ENCODE peak calls at places on chromosomes 6 and 20, in nine cellular contexts. C is adrenal gland, A is transverse colon, P is psoas muscle, W is fibroblast of lung, X is left lung, Z is cardiac muscle cell, T is lower lobe of right lung, R is PC-3. I is an unnamed sample. For H3K27me3, the result is how much of the 10 kb centered on the place peaks cover.

GRCh38 chr6:36374956-36375355 is 12.5 kb downstream of the ETV7 start:
- DNase-seq in C (no peak), A (no peak), P (no peak), W (no peak), X (no peak), Z (no peak), T (no peak), R (no peak), I (no peak)

GRCh38 chr6:139533166-139533565 is 158.7 kb upstream of the CITED2 start:
- DNase-seq in C (no peak), A (no peak), P (no peak), W (no peak), X (no peak), Z (no peak), T (no peak), R (no peak), I (no peak)

GRCh38 chr6:89667872-89668556 is 29.5 kb upstream of the LYRM2 start:
- DNase-seq in C (no peak), A (no peak), P (no peak), W (peak), X (no peak), Z (no peak), T (no peak), R (no peak), I (peak)

GRCh38 chr20:63553933-63554290 is at the start of gene FNDC11:
- DNase-seq in C (no peak), A (peak), P (peak), W (no peak), X (no peak), Z (peak), T (peak), R (peak), I (no peak)

GRCh38 chr20:43963233-43963632 is 48.6 kb downstream of the TOX2 start:
- DNase-seq in C (no peak), A (no peak), P (no peak), W (no peak), X (no peak), Z (no peak), T (no peak), R (no peak), I (no peak)

GRCh38 chr6:56172144-56172543 is 75.2 kb downstream of the COL21A1 start:
- DNase-seq in C (no peak), A (no peak), P (no peak), W (no peak), X (no peak), Z (no peak), T (no peak), R (no peak), I (no peak)

GRCh38 chr6:21915707-21916399 is 322.3 kb downstream of the SOX4 start:
- DNase-seq in C (no peak), A (no peak), P (no peak), W (peak), X (no peak), Z (no peak), T (no peak), R (peak), I (peak)

GRCh38 chr6:163356324-163356723 is 58.2 kb upstream of the QKI start:
- DNase-seq in C (peak), A (no peak), P (peak), W (peak), X (peak), Z (peak), T (peak), R (peak), I (peak)

GRCh38 chr6:2848851-2849250 is 7.2 kb upstream of the SERPINB1 start:
- DNase-seq in C (no peak), A (peak), P (no peak), W (no peak), X (no peak), Z (no peak), T (no peak), R (no peak), I (no peak)

GRCh38 chr6:169618526-169619490 is 83.0 kb downstream of the WDR27 start:
- DNase-seq in C (no peak), A (no peak), P (no peak), W (peak), X (no peak), Z (no peak), T (no peak), R (peak), I (peak)

GRCh38 chr6:73666393-73666792 is 12.6 kb upstream of the SLC17A5 start:
- DNase-seq in C (no peak), A (no peak), P (no peak), W (peak), X (no peak), Z (no peak), T (no peak), R (no peak), I (peak)

GRCh38 chr6:145116591-145117178 is 618.6 kb downstream of the EPM2A start:
- DNase-seq in C (no peak), A (no peak), P (no peak), W (no peak), X (no peak), Z (no peak), T (no peak), R (peak), I (no peak)

GRCh38 chr20:11540558-11540957 is 377.1 kb upstream of the BTBD3 start:
- DNase-seq in C (no peak), A (no peak), P (no peak), W (no peak), X (no peak), Z (no peak), T (no peak), R (no peak), I (no peak)

GRCh38 chr6:119672725-119673124 is 323.2 kb upstream of the MAN1A1 start:
- DNase-seq in C (no peak), A (no peak), P (no peak), W (no peak), X (no peak), Z (peak), T (no peak), R (no peak), I (no peak)

GRCh38 chr6:33700391-33701050 is 11.0 kb downstream of the UQCC2 start:
- DNase-seq in C (peak), A (peak), P (peak), W (peak), X (no peak), Z (peak), T (peak), R (peak), I (no peak)

GRCh38 chr6:43420012-43420411 is 7.3 kb upstream of the ABCC10 start:
- DNase-seq in C (no peak), A (no peak), P (no peak), W (no peak), X (no peak), Z (no peak), T (no peak), R (no peak), I (no peak)

GRCh38 chr20:542777-543368 is 717 bp downstream of the CSNK2A1 start:
- DNase-seq in C (no peak), A (peak), P (no peak), W (no peak), X (peak), Z (peak), T (peak), R (no peak), I (no peak)

GRCh38 chr6:146526192-146526591 is 17.4 kb upstream of the RAB32 start:
- DNase-seq in C (no peak), A (no peak), P (no peak), W (peak), X (no peak), Z (no peak), T (no peak), R (no peak), I (no peak)

GRCh38 chr20:62372042-62372993 is 5.2 kb upstream of the LAMA5 start:
- DNase-seq in C (no peak), A (no peak), P (no peak), W (no peak), X (no peak), Z (no peak), T (no peak), R (no peak), I (no peak)

GRCh38 chr6:141981190-141981589 is 151.5 kb upstream of the GJE1 start:
- DNase-seq in C (no peak), A (no peak), P (no peak), W (no peak), X (no peak), Z (no peak), T (no peak), R (no peak), I (no peak)

GRCh38 chr6:54718541-54719023 is 128.0 kb upstream of the FAM83B start:
- DNase-seq in C (no peak), A (peak), P (no peak), W (no peak), X (no peak), Z (no peak), T (no peak), R (peak), I (no peak)

GRCh38 chr6:147220345-147220744 is 16.1 kb downstream of the STXBP5 start:
- DNase-seq in C (no peak), A (no peak), P (no peak), W (no peak), X (no peak), Z (no peak), T (no peak), R (no peak), I (no peak)

GRCh38 chr6:6788394-6789020 is 200.0 kb downstream of the LY86 start:
- DNase-seq in C (no peak), A (peak), P (no peak), W (no peak), X (no peak), Z (no peak), T (no peak), R (peak), I (no peak)

GRCh38 chr6:114144887-114145851 is 174.2 kb upstream of the HDAC2 start:
- DNase-seq in C (no peak), A (no peak), P (no peak), W (no peak), X (no peak), Z (peak), T (no peak), R (no peak), I (no peak)

GRCh38 chr6:111721677-111722219 is 116.1 kb upstream of the TRAF3IP2 start:
- DNase-seq in C (no peak), A (no peak), P (no peak), W (no peak), X (no peak), Z (no peak), T (no peak), R (peak), I (no peak)

GRCh38 chr6:105282801-105283585 is 103.2 kb upstream of the POPDC3 start:
- DNase-seq in C (no peak), A (no peak), P (no peak), W (no peak), X (no peak), Z (no peak), T (no peak), R (no peak), I (no peak)

DNA sequence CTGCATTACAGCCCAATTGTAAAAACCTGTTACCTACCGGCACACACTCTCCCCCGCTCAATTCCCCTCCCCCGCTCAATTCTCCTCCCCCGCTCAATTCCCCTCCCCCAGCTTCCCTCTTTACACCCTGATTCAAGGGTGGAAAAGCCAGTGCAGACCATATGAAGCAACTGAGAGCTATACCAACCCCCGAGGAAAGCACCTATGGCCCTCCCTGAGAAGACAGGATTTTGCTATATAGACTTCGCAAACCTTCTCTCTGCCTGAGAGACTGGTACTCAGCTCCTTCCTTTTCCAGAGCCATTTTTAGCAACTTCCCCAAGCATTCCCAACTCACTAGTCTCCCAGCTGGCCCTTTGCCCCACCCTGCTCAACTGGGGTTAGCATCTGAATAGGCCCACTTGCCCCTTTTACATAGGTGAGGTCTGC is 7.6 kb downstream of the GNAS-AS1 start:
- DNase-seq in C (no peak), A (no peak), P (no peak), W (no peak), X (no peak), Z (no peak), T (no peak), R (no peak), I (peak)
- H3K27me3 ChIP-seq in C (under half), A (half or more), P (under half), W (under half), X (under half), Z (half or more), T (under half), R (under half), I (half or more)

DNA sequence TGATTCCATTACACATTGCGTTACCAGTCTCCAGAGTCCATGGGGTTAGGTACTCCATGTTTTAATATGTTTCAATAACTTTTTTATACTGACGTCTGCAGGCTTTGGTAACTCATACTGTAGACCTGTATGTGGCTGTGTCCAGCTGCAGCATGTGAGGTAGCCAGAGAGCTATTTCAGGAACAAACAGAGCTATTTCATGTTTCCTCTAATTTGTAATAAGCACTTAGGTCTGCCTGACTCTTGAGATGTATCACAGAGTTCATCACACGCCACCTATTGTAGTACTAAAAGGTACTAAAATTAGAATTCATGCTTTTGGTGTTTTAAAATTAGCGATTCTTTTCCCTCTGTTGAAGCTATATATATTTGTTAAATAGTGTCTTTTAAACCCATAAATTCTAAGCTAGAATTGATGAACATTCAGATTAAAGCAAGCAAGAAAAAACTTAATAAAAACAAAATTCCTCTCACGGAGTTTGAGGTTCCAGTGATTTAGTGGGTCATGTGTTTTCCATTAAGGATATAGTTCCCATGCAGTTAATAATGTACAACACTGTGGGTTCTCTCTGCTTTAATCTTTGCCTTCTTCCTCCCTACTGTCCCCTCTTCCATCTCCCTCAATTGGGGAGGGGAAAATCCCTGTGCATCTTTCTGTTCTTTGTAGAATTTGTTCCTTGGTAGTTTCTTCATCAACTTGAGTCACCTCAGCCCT is 37.0 kb downstream of the FOXO3 start:
- DNase-seq in C (no peak), A (no peak), P (no peak), W (no peak), X (no peak), Z (no peak), T (no peak), R (no peak), I (no peak)
- H3K4me3 ChIP-seq in C (no peak), A (no peak), P (no peak), W (no peak), X (no peak), Z (no peak), T (no peak), R (no peak), I (no peak)

GRCh38 chr6:100454571-100455229 is 10.0 kb downstream of the SIM1 start:
- DNase-seq in C (no peak), A (no peak), P (no peak), W (no peak), X (no peak), Z (no peak), T (no peak), R (no peak), I (peak)

GRCh38 chr6:100449239-100449691 is 15.5 kb downstream of the SIM1 start:
- DNase-seq in C (no peak), A (no peak), P (no peak), W (no peak), X (no peak), Z (no peak), T (no peak), R (no peak), I (no peak)

GRCh38 chr6:100452998-100453397 is 11.7 kb downstream of the SIM1 start:
- DNase-seq in C (no peak), A (no peak), P (no peak), W (no peak), X (no peak), Z (no peak), T (no peak), R (no peak), I (peak)

GRCh38 chr6:100453701-100454521 is 10.8 kb downstream of the SIM1 start:
- DNase-seq in C (no peak), A (no peak), P (no peak), W (no peak), X (peak), Z (no peak), T (no peak), R (peak), I (peak)

DNA sequence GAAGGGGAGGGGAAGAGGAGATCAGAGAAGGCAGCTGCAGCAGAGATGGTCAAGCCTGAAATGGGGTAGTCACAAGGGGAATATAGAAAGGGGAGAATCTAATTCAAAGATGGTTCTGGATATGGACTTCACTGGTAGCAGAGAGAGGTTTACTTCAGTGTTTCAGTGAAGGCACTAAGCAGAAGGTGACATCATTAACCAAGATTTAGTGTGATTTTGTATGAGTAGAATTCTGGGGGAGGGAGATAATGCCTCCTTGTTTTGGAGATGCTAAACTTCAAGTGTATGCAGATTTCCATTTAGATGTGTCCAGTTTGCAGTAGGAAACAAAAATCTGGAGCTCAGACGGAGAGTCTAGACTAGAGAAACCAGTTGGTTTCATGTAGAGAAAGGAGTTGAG is 13.1 kb downstream of the SIM1 start:
- DNase-seq in C (no peak), A (no peak), P (no peak), W (no peak), X (no peak), Z (no peak), T (no peak), R (no peak), I (no peak)
- H3K27me3 ChIP-seq in C (half or more), A (half or more), P (under half), W (half or more), X (half or more), Z (half or more), T (half or more), R (under half), I (half or more)

DNA sequence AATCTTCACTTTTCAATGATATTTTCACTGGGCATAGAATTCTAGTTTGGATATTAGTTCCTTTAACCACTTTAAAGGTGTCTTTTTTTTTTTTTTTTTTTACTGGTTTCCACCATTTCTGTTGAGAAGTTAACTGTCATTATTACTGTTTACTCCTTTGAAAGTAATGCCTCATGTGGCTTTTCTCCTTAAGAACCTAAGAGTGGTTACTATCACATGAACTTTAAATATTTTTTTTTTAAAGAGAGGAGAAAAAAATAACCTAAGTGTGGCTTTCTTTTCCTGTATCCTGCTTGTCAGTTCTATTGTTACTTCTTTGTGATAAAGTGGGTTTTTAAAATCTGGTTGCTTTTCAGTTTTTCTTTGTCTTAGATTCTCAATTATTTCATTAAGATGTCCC is 229.5 kb downstream of the CDH26 start:
- DNase-seq in C (no peak), A (no peak), P (no peak), W (no peak), X (no peak), Z (no peak), T (no peak), R (no peak), I (no peak)
- H3K4me3 ChIP-seq in C (no peak), A (no peak), P (no peak), W (no peak), X (no peak), Z (no peak), T (no peak), R (no peak), I (no peak)

GRCh38 chr6:11035961-11036360 is 8.1 kb downstream of the ELOVL2 start:
- DNase-seq in C (no peak), A (no peak), P (no peak), W (no peak), X (no peak), Z (no peak), T (no peak), R (no peak), I (no peak)
- H3K27me3 ChIP-seq in C (under half), A (half or more), P (under half), W (under half), X (under half), Z (under half), T (under half), R (under half), I (under half)

DNA sequence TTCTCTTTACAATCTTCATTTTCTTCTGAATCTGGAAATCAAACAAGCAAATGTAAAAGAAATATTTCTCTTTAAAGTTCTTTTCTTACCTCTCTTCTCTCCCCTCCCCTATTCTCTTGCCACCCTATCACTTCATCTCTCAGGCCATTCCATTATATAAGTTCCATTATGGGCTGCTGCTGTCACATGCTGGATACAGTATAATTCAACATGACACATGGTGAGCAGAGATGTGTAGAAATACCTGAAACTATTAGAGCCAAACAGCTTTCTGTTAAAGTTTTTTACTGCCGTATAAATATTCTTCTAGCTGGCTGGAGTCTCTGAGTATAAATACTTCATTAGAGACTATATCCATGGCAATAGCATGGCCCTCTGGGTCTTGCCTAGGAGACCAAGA is 139.5 kb downstream of the TFAP2B start:
- DNase-seq in C (no peak), A (no peak), P (no peak), W (no peak), X (no peak), Z (no peak), T (no peak), R (no peak), I (no peak)
- H3K4me3 ChIP-seq in C (no peak), A (no peak), P (no peak), W (no peak), X (no peak), Z (no peak), T (no peak), R (no peak), I (no peak)

DNA sequence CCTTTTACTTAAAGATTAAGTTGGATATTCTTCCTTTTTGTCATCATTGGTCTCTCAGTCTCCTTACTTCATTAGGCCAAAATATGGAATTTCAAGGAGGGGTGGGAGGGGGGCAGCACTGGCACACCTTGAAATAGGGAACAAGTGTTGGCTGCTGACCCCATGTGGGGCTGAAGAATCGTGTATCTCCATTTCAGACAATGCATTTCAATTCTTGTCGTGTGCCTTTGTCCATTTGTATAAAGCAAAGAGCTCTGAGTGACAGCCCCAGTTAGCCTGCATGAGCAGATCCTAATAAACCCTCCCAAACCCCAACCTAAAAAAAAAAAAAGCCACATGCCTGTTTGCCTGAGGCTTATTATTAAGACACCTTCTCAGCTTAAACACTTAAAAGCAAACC is 1.0 kb upstream of the TFAP2D start:
- DNase-seq in C (no peak), A (no peak), P (no peak), W (no peak), X (no peak), Z (no peak), T (no peak), R (no peak), I (peak)
- H3K27me3 ChIP-seq in C (under half), A (half or more), P (half or more), W (under half), X (half or more), Z (half or more), T (half or more), R (half or more), I (under half)

I was measured in osteoblast.